ENCODE peak calls at places on chromosomes 2 and 18, in eight cellular contexts. A, K, L, S, X, Z, E and O are unnamed samples.
A peak's percentile ranks its signal among the peaks of the same experiment; 100 is the strongest.

GRCh38 chr2:103448416-103448815 is 686.6 kb downstream of the TMEM182 start:
- DNase-seq in L (no peak), S (no peak), A (no peak), X (no peak), Z (no peak), E (no peak), K (no peak), O (no peak)

GRCh38 chr2:224990717-224991116 is 51.6 kb downstream of the DOCK10 start:
- DNase-seq in K (no peak), Z (no peak), S (no peak), L (no peak), A (no peak), E (no peak), X (no peak), O (no peak)

GRCh38 chr2:32277674-32278475 is at the start of gene YIPF4:
- DNase-seq in S (peak; percentile 94), L (peak; percentile 90), A (peak; percentile 91), Z (peak; percentile 84), K (peak; percentile 88), E (peak; percentile 95), X (peak; percentile 94), O (peak; percentile 93)

GRCh38 chr2:7037340-7038333 is 120.4 kb downstream of the RNF144A start:
- DNase-seq in A (peak; percentile 64), S (peak; percentile 85), X (peak; percentile 79), E (peak; percentile 81), L (peak; percentile 21), K (peak; percentile 74), Z (peak; percentile 10), O (peak; percentile 84)

GRCh38 chr2:69260666-69261065 is 126.4 kb downstream of the GFPT1 start:
- DNase-seq in K (no peak), A (peak; percentile 10), X (no peak), Z (no peak), E (no peak), S (peak; percentile 29), L (no peak), O (no peak)

GRCh38 chr2:43482974-43483373 is 112.9 kb downstream of the THADA start:
- DNase-seq in K (no peak), A (peak; percentile 56), X (no peak), L (no peak), E (no peak), S (peak; percentile 64), Z (no peak), O (peak; percentile 10)

GRCh38 chr2:230870544-230871360 is 6.0 kb downstream of the ITM2C start:
- DNase-seq in S (no peak), E (no peak), X (no peak), Z (no peak), L (peak; percentile 71), K (peak; percentile 53), A (no peak), O (peak; percentile 75)

GRCh38 chr2:8567469-8568108 is 114.3 kb upstream of the ID2 start:
- DNase-seq in L (no peak), X (no peak), E (no peak), Z (no peak), A (no peak), S (peak; percentile 10), K (no peak), O (peak; percentile 40)

GRCh38 chr18:41265047-41265446 is 690.0 kb upstream of the PIK3C3 start:
- DNase-seq in K (no peak), Z (no peak), L (no peak), X (no peak), S (no peak), A (no peak), E (no peak), O (no peak)

GRCh38 chr18:13446581-13447470 is 228.3 kb downstream of the LDLRAD4 start:
- DNase-seq in S (peak; percentile 29), A (no peak), K (peak; percentile 73), L (no peak), Z (no peak), E (no peak), X (no peak), O (no peak)

GRCh38 chr2:203553784-203554183 is 18.7 kb upstream of the RAPH1 start:
- DNase-seq in L (no peak), Z (no peak), S (no peak), K (no peak), E (no peak), A (no peak), X (no peak), O (no peak)

DNA sequence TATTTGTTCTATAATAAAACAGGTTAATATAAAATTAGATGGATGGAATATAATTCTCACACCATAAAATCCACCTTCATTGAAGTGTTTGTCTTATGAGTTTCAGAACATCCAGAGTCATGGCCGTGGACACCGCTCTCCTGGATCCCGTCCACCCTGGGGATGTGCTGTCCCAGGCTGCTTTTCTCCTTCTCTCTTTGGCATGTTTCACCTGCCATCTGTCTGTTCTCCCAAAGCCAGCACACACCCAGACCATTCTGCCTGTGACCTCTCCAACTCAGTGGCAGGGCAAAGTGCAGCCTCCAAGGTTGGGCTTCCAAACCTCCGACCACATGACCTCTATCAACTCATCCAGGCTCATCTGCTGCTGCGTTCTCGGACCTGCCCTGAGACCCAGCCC is 104.7 kb downstream of the MYT1L start:
- DNase-seq in A (no peak), E (no peak), K (no peak), L (no peak), X (no peak), S (no peak), Z (no peak), O (no peak)
- H2AFZ ChIP-seq in A (no peak overlapping the region), E (no peak overlapping the region), K (no peak overlapping the region), L (no peak overlapping the region), X (no peak overlapping the region), S (no peak overlapping the region), Z (no peak overlapping the region), O (no peak overlapping the region)

GRCh38 chr2:53437371-53437770 is 330.2 kb upstream of the CHAC2 start:
- DNase-seq in A (peak; percentile 12), X (no peak), L (no peak), E (no peak), Z (no peak), S (peak; percentile 38), K (no peak), O (no peak)

GRCh38 chr2:53438056-53438455 is 329.5 kb upstream of the CHAC2 start:
- DNase-seq in A (no peak), S (no peak), X (no peak), K (no peak), E (no peak), L (no peak), Z (no peak), O (no peak)

GRCh38 chr2:53435610-53436009 is 332.0 kb upstream of the CHAC2 start:
- DNase-seq in L (no peak), X (no peak), A (no peak), E (no peak), K (no peak), S (no peak), Z (no peak), O (no peak)

GRCh38 chr2:53432921-53433320 is 334.7 kb upstream of the CHAC2 start:
- DNase-seq in A (no peak), K (no peak), Z (no peak), S (no peak), L (no peak), X (no peak), E (no peak), O (no peak)

GRCh38 chr2:53434487-53434886 is 333.1 kb upstream of the CHAC2 start:
- DNase-seq in E (peak; percentile 14), S (no peak), X (no peak), K (no peak), Z (no peak), L (no peak), A (no peak), O (no peak)
- TF ChIP-seq EZH2phosphoT487 in E (no peak), S (no peak), X (no peak), K (no peak), Z (no peak), L (no peak), A (no peak), O (no peak)

DNA sequence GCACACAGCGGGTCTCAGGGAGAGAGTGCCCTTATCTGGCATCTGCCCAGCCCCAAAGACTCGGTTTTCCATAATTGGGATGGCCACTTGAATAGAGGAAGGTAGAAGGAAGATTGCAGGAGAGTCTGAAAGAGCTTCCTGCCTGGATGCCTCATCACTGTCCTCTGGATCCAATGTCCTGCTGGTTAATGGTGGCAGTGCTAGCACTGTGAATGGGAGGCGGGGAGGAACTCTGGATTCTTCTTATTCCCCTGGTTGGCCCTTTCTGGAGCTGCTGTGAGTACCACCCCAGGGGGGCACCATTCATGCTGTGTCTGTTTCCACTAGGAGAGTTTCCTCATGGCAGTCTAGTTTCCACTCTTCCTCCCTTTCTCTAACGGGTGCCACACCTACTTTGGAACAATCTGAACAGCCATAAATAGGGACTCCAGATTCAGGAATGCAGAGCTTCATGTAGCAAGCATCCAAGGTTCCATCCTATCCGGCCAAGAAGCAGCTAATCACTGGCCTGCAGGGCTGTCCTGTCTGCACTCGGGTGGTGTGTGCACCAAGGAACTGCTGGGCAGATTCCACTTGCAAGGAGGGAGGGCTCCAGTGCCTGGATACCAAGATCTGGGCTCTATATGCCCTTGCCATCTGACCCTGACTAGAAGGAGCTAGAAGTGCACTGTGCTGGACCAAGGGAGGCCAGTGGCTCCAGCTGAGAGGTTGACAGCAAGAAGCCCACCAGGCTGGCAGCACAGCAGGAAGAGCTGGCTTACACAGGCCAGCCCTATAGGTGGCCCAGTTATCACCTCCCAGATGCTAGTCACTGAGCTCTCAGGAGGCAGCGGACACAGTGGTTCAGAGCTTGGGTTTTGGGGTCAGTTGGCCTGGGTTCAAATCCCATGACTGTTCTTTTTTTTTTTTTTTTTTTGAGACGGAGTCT is 4.6 kb upstream of the ATOH8 start:
- DNase-seq in L (no peak), K (no peak), Z (no peak), A (no peak), S (peak; percentile 87), X (no peak), E (no peak), O (no peak)
- H2AFZ ChIP-seq in L (peak overlapping the region; percentile 49), K (no peak overlapping the region), Z (no peak overlapping the region), A (no peak overlapping the region), S (peak overlapping the region; percentile 54), X (no peak overlapping the region), E (no peak overlapping the region), O (no peak overlapping the region)

GRCh38 chr2:209610631-209611030 is 161.0 kb upstream of the UNC80 start:
- DNase-seq in S (no peak), K (peak; percentile 27), Z (no peak), E (no peak), X (no peak), L (no peak), A (no peak), O (no peak)

GRCh38 chr2:209609531-209609930 is 162.1 kb upstream of the UNC80 start:
- DNase-seq in Z (no peak), X (no peak), L (no peak), E (no peak), K (no peak), A (no peak), S (no peak), O (no peak)

GRCh38 chr2:209614630-209615369 is 156.8 kb upstream of the UNC80 start:
- DNase-seq in S (no peak), K (peak; percentile 86), Z (no peak), A (no peak), X (no peak), L (no peak), E (peak; percentile 52), O (no peak)

GRCh38 chr2:209619782-209620181 is 151.8 kb upstream of the UNC80 start:
- DNase-seq in X (peak; percentile 36), S (no peak), A (no peak), L (peak; percentile 7), E (no peak), K (peak; percentile 31), Z (no peak), O (no peak)

DNA sequence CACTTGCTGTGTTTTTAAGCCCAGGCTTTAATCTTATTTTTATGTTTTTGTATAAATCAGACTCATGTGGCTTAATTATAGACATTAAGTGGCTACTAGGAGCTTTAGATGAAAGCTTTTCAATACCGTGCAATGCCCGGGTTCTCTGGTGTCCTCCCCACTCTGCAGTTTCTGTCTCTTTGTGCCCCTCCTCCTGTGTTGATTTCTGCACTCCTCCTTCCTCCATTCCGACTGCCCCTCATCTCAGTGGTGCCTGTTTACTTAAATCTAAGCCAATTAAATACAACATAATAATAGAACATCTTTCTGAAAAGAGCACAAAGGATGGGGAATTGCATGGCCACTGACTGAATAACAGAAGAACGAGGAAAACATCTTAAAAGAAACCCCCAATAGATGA is 157.7 kb upstream of the UNC80 start:
- DNase-seq in L (no peak), E (no peak), K (peak; percentile 42), Z (no peak), X (no peak), S (no peak), A (no peak), O (no peak)
- TF ChIP-seq EZH2phosphoT487 in L (no peak), E (no peak), K (no peak), Z (no peak), X (no peak), S (no peak), A (no peak), O (no peak)